ENCODE peak calls at places on chromosome 17, in seven cellular contexts. E is ovary; L is CD8-positive, alpha-beta T cell; M is left ventricle myocardium inferior; C is AG04450; P is tibial nerve; U is adrenal gland. W is an unnamed sample. For H3K27me3, the result is how much of the 10 kb centered on the place peaks cover.

GRCh38 chr17:45333702-45334092 is 16.9 kb upstream of the MAP3K14 start:
- DNase-seq in U (no peak), L (no peak), M (no peak), E (no peak), P (no peak), C (no peak), W (no peak)

GRCh38 chr17:28279411-28279810 is 39.6 kb upstream of the TMEM97 start:
- DNase-seq in C (no peak), L (no peak), U (no peak), M (no peak), P (no peak), E (no peak), W (no peak)

GRCh38 chr17:8189041-8189710 is 804 bp downstream of the BORCS6 start:
- DNase-seq in C (no peak), P (no peak), M (peak), U (peak), E (peak), L (peak), W (no peak)

GRCh38 chr17:30253316-30253715 is 17.8 kb upstream of the SLC6A4 start:
- DNase-seq in E (no peak), L (no peak), C (no peak), M (no peak), P (no peak), U (no peak), W (no peak)

GRCh38 chr17:77433385-77434135 is 292.8 kb downstream of the SEC14L1 start:
- DNase-seq in C (no peak), M (peak), E (peak), L (no peak), P (no peak), U (peak), W (no peak)

GRCh38 chr17:75764417-75764710 is 628 bp downstream of the GALK1 start:
- DNase-seq in L (no peak), C (no peak), P (no peak), U (no peak), E (no peak), M (no peak), W (no peak)

GRCh38 chr17:65270499-65270898 is 133.3 kb downstream of the RGS9 start:
- DNase-seq in U (no peak), C (no peak), L (no peak), P (no peak), E (no peak), M (no peak), W (no peak)

GRCh38 chr17:48011405-48012150 is 26.0 kb downstream of the COPZ2 start:
- DNase-seq in P (no peak), M (no peak), L (peak), U (peak), C (no peak), E (no peak), W (no peak)

GRCh38 chr17:74245818-74246204 is 28.2 kb upstream of the DNAI2 start:
- DNase-seq in C (no peak), L (no peak), U (no peak), M (no peak), E (no peak), P (no peak), W (no peak)

GRCh38 chr17:39429600-39429999 is 21.5 kb downstream of the MED1 start:
- DNase-seq in C (no peak), E (no peak), M (no peak), L (no peak), P (no peak), U (no peak), W (no peak)

GRCh38 chr17:31428111-31428510 is 36.6 kb downstream of the RAB11FIP4 start:
- DNase-seq in M (no peak), L (no peak), U (no peak), P (no peak), E (no peak), C (no peak), W (no peak)

GRCh38 chr17:39170558-39170957 is 4.6 kb upstream of the ARL5C start:
- DNase-seq in L (no peak), P (no peak), E (no peak), U (no peak), M (no peak), C (no peak), W (no peak)

GRCh38 chr17:4444782-4445473 is 11.2 kb downstream of the SPNS3 start:
- DNase-seq in E (no peak), L (no peak), M (peak), P (peak), U (peak), C (no peak), W (peak)

GRCh38 chr17:11944587-11944986 is 52.7 kb downstream of the ZNF18 start:
- DNase-seq in M (no peak), L (no peak), P (no peak), E (no peak), U (no peak), C (no peak), W (no peak)

GRCh38 chr17:67401106-67401505 is 24.0 kb downstream of the PITPNC1 start:
- DNase-seq in U (no peak), L (no peak), C (no peak), P (no peak), E (no peak), M (no peak), W (no peak)
- H3K27ac ChIP-seq in U (no peak), L (no peak), C (no peak), P (no peak), E (no peak), M (no peak), W (no peak)

DNA sequence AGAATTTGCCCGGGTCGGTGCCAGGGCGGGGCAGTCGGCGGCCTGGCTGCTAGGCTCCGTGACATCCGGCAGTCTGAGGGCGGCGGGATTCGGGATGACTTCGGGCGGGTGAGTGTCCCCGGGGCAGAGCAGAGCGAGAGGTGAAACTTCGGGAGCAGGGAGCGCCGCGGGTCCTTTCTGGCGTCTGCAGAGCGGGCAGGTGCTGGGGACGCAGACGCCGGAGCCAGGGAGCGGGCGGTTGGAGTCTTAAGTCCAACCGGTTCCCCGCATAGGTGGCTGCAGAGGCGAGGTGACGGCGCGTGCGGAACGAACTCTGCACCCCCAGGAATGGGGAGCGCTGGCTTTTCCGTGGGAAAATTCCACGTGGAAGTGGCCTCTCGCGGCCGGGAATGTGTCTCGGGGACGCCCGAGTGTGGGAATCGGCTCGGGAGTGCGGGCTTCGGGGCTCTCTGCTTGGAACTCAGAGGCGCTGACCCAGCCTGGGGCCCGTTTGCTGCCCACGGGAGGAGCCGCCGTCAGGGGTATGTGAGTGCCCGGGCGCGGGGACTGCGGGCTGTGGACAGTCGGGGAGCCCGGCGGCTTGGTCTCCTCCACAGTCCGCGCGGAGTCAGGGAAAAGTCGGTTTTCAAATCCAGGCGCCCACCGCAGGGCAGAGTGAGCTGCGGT is at the start of gene B4GALNT2:
- DNase-seq in M (no peak), U (peak), P (no peak), E (no peak), C (no peak), L (peak), W (no peak)
- H3K4me3 ChIP-seq in M (peak), U (peak), P (peak), E (peak), C (peak), L (peak), W (no peak)

GRCh38 chr17:80475949-80476876 is at the start of gene NPTX1:
- DNase-seq in M (no peak), L (no peak), U (peak), C (no peak), P (no peak), E (no peak), W (no peak)

GRCh38 chr17:80474231-80474932 is 2.0 kb downstream of the NPTX1 start:
- DNase-seq in M (no peak), U (peak), P (no peak), E (no peak), C (no peak), L (no peak), W (no peak)

GRCh38 chr17:80473701-80474100 is 2.7 kb downstream of the NPTX1 start:
- DNase-seq in M (no peak), U (no peak), L (no peak), C (no peak), P (no peak), E (no peak), W (no peak)

GRCh38 chr17:80476877-80477646 is 655 bp upstream of the NPTX1 start:
- DNase-seq in C (no peak), P (no peak), U (no peak), L (no peak), E (no peak), M (no peak), W (no peak)

GRCh38 chr17:80474933-80475915 is 1.2 kb downstream of the NPTX1 start:
- DNase-seq in E (no peak), L (no peak), U (no peak), M (no peak), C (no peak), P (no peak), W (no peak)
- H3K27me3 ChIP-seq in E (under half), L (under half), U (half or more), M (half or more), C (half or more), P (under half), W (under half)

GRCh38 chr17:61403846-61404701 is 4.4 kb downstream of the TBX2 start:
- DNase-seq in C (no peak), P (peak), M (no peak), U (no peak), L (no peak), E (peak), W (no peak)
- H3K27ac ChIP-seq in C (peak), P (peak), M (peak), U (peak), L (no peak), E (peak), W (no peak)

GRCh38 chr17:1227917-1228751 is 42.1 kb upstream of the BHLHA9 start:
- DNase-seq in C (no peak), L (peak), U (peak), E (peak), M (peak), P (no peak), W (no peak)
- H3K4me3 ChIP-seq in C (no peak), L (peak), U (peak), E (peak), M (peak), P (peak), W (peak)

GRCh38 chr17:17681744-17682292 is 560 bp downstream of the RAI1 start:
- DNase-seq in L (peak), E (peak), U (peak), M (peak), C (no peak), P (no peak), W (no peak)
- H3K27me3 ChIP-seq in L (under half), E (under half), U (under half), M (under half), C (under half), P (under half), W (under half)

GRCh38 chr17:50638572-50638850 is 3.8 kb downstream of the ABCC3 start:
- DNase-seq in U (no peak), L (no peak), E (no peak), M (no peak), P (no peak), C (no peak), W (no peak)
- H3K27ac ChIP-seq in U (peak), L (no peak), E (no peak), M (no peak), P (no peak), C (peak), W (peak)

GRCh38 chr17:41529491-41529915 is 1.4 kb upstream of the KRT19 start:
- DNase-seq in U (no peak), C (no peak), E (no peak), M (no peak), L (no peak), P (no peak), W (no peak)

GRCh38 chr17:41524261-41524660 is 3.8 kb downstream of the KRT19 start:
- DNase-seq in C (no peak), E (no peak), L (no peak), U (no peak), M (no peak), P (no peak), W (no peak)

GRCh38 chr17:41528959-41529353 is 848 bp upstream of the KRT19 start:
- DNase-seq in P (no peak), C (no peak), L (no peak), E (no peak), M (no peak), U (no peak), W (no peak)

GRCh38 chr17:41530062-41531048 is 2.2 kb upstream of the KRT19 start:
- DNase-seq in U (peak), E (no peak), L (no peak), M (no peak), C (peak), P (no peak), W (no peak)

DNA sequence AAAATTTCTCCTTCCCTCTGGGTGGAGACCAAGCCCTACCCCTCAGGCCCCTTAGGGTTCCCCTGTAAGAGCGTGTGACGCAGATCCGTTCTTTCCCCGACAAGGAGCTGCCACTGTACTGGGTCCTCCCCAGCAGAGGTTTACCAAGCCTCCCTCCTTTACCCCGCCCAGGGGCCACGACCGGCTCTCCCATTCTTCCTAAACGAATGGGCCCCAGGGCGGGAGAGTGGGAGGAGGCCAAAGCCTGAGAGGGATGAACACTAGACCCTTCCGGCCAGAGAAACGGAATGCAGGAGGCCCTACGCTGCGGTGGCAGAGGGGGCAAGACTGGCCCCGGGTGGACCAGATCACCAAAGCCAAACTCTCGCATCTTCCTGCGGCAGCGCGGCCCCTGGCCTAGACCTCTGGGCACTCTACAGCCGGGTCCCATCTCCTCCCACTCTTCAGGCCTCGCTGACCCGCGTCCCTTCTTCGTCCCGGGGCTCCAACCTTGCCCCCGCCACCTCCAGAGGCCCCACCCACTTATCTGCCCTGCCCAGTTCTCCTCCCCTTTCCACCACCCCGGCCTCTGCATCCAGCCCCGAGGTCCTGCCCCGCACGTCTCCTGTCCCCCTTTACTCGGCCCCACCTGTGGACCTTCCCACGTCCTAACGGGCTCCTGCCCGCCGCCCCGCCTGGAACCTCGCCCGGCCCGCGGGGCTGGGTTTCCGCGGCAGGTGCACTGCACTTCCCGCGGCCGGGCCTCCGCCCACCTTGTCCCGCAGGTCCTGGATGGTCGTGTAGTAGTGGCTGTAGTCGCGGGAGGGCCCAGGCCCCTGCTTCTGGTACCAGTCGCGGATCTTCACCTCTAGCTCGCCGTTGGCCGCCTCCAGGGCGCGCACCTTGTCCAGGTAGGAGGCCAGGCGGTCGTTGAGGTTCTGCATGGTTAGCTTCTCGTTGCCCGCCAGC is 758 bp downstream of the KRT19 start:
- DNase-seq in L (no peak), E (peak), P (no peak), U (no peak), C (no peak), M (no peak), W (peak)
- H3K4me3 ChIP-seq in L (peak), E (peak), P (peak), U (peak), C (peak), M (peak), W (peak)

DNA sequence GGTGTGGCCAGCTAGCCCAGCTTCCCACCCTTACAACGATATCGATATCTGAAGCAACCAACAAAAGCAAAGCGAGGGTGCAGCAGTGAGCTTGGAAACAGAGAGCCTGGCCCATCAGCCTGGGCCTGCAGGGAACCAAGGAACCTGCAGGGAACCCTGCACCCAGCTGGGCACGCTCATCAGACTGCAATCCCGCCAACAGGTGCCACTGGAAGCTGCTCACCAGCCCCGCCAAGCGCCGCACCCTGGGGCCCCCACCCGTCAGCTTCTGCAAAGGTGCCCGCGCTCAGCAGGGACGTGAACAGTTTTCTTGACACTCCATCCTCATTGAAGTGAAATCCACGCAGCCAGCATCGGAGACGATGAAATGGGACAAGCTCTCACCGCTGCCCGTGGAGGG is 250.7 kb downstream of the RBFOX3 start:
- DNase-seq in U (no peak), L (no peak), P (no peak), M (no peak), C (no peak), E (no peak), W (no peak)
- H3K27me3 ChIP-seq in U (under half), L (under half), P (under half), M (half or more), C (under half), E (under half), W (under half)